ENCODE peak calls at places on chromosomes 11 and 22, in four cellular contexts. Y is right lobe of liver, O is small intestine, B is dorsolateral prefrontal cortex. A is an unnamed sample.
A peak's percentile ranks its signal among the peaks of the same experiment; 100 is the strongest.

GRCh38 chr11:66686100-66686785 is 8.6 kb upstream of the RBM4B start:
- DNase-seq in Y (no peak), O (no peak), B (peak; percentile 35), A (no peak)

GRCh38 chr11:9265211-9266131 is at the start of gene DENND5A:
- DNase-seq in Y (peak; percentile 92), O (peak; percentile 49), B (peak; percentile 85), A (peak; percentile 24)

GRCh38 chr11:69814411-69814810 is 4.8 kb downstream of the FGF3 start:
- DNase-seq in B (no peak), Y (no peak), O (no peak), A (no peak)

GRCh38 chr22:25161017-25161915 is 38.4 kb upstream of the CRYBB3 start:
- DNase-seq in Y (no peak), B (no peak), O (no peak), A (no peak)

GRCh38 chr22:44566911-44567310 is 68.9 kb upstream of the RTL6 start:
- DNase-seq in B (peak; percentile 31), Y (no peak), O (no peak), A (no peak)

GRCh38 chr11:114281388-114281956 is 14.7 kb upstream of the NNMT start:
- DNase-seq in Y (no peak), O (no peak), B (no peak), A (no peak)

GRCh38 chr22:30968015-30968923 is at the start of gene MORC2:
- DNase-seq in B (no peak), Y (peak; percentile 76), O (peak; percentile 73), A (no peak)

GRCh38 chr11:42770444-42771065 is 541.2 kb upstream of the API5 start:
- DNase-seq in B (no peak), O (peak; percentile 33), Y (no peak), A (no peak)

GRCh38 chr11:109914038-109914437 is 179.2 kb upstream of the ZC3H12C start:
- DNase-seq in Y (no peak), O (no peak), B (no peak), A (no peak)

DNA sequence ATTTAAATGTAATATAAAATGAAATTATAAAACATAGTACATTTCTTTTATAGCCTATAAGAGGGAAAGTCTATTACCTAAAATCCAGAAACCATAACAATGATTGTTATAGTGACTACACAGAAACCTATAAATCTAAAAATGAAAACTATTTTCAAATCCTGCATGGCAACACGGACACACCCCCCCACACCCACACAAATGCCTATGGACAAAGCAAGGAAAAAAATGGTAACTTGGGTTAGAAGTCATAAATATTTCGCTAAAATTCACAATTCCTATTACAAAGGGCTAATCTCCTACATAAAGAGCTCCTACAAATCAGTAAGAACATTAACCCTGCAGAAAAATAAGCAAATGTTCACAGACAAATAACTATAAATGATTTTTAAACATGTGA is 56.4 kb downstream of the GAB2 start:
- DNase-seq in Y (no peak), O (no peak), B (no peak), A (no peak)
- H3K27ac ChIP-seq in Y (no peak overlapping the region), O (no peak overlapping the region), B (no peak overlapping the region), A (no peak overlapping the region)

GRCh38 chr11:96130061-96130460 is 206.2 kb upstream of the MTMR2 start:
- DNase-seq in B (no peak), Y (no peak), O (no peak), A (no peak)

GRCh38 chr11:96137357-96137756 is 205.6 kb downstream of the MAML2 start:
- DNase-seq in Y (no peak), B (no peak), O (no peak), A (no peak)

GRCh38 chr11:96136623-96137313 is 206.2 kb downstream of the MAML2 start:
- DNase-seq in O (no peak), Y (no peak), B (no peak), A (no peak)

GRCh38 chr11:96132437-96132836 is 208.5 kb upstream of the MTMR2 start:
- DNase-seq in O (no peak), B (no peak), Y (no peak), A (no peak)

GRCh38 chr11:96134622-96135021 is 208.4 kb downstream of the MAML2 start:
- DNase-seq in Y (no peak), O (peak; percentile 49), B (no peak), A (no peak)
- H3K27ac ChIP-seq in Y (no peak overlapping the region), O (peak overlapping the region; percentile 45), B (no peak overlapping the region), A (no peak overlapping the region)

GRCh38 chr11:128045094-128045725 is 542.1 kb downstream of the ETS1 start:
- DNase-seq in Y (no peak), O (no peak), B (no peak), A (no peak)

GRCh38 chr11:128047026-128047425 is 540.3 kb downstream of the ETS1 start:
- DNase-seq in B (no peak), O (no peak), Y (no peak), A (no peak)

GRCh38 chr11:128052912-128053641 is 534.3 kb downstream of the ETS1 start:
- DNase-seq in Y (no peak), B (no peak), O (peak; percentile 41), A (peak; percentile 43)

GRCh38 chr11:128042290-128042751 is 545.0 kb downstream of the ETS1 start:
- DNase-seq in B (no peak), O (no peak), Y (no peak), A (peak; percentile 15)

GRCh38 chr11:128048121-128048520 is 539.2 kb downstream of the ETS1 start:
- DNase-seq in B (no peak), Y (no peak), O (no peak), A (no peak)
- H3K27ac ChIP-seq in B (no peak overlapping the region), Y (no peak overlapping the region), O (no peak overlapping the region), A (no peak overlapping the region)

GRCh38 chr11:61032824-61033223 is 61.3 kb downstream of the CD6 start:
- DNase-seq in B (no peak), Y (no peak), O (no peak), A (no peak)
- H3K27ac ChIP-seq in B (no peak overlapping the region), Y (no peak overlapping the region), O (no peak overlapping the region), A (no peak overlapping the region)

DNA sequence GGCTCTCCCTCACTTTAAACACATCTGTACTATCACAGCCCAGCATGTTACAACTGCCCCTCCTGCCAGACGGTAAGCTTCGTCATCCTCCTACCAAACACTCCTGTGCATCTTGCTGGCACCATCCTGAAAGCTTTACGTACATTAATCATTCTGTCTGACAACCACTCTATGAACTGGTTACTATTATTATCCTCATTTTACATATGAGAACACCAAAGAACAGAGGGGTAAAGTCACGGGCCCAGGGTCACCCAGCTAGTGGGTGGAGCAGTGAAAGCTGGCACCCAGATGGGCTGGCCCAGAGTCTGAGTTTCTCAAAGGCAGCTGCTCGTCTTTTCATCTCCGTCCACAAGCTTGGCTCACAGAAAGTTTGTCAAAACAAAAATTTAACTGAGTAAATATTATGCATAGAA is 9.6 kb downstream of the PLA2G6 start:
- DNase-seq in B (no peak), O (no peak), Y (no peak), A (no peak)
- H3K27ac ChIP-seq in B (no peak overlapping the region), O (no peak overlapping the region), Y (peak overlapping the region; percentile 67), A (no peak overlapping the region)

GRCh38 chr11:12185914-12186313 is 75.5 kb downstream of the MICAL2 start:
- DNase-seq in Y (no peak), O (no peak), B (no peak), A (no peak)

GRCh38 chr11:12185106-12185690 is 74.8 kb downstream of the MICAL2 start:
- DNase-seq in B (no peak), Y (no peak), O (no peak), A (no peak)

GRCh38 chr11:12182650-12183511 is 72.5 kb downstream of the MICAL2 start:
- DNase-seq in Y (no peak), O (no peak), B (no peak), A (no peak)

GRCh38 chr11:12183827-12184620 is 73.6 kb downstream of the MICAL2 start:
- DNase-seq in B (no peak), Y (no peak), O (no peak), A (no peak)

GRCh38 chr11:12184696-12185095 is 74.3 kb downstream of the MICAL2 start:
- DNase-seq in B (no peak), O (no peak), Y (no peak), A (no peak)
- H3K27ac ChIP-seq in B (no peak overlapping the region), O (no peak overlapping the region), Y (no peak overlapping the region), A (no peak overlapping the region)

DNA sequence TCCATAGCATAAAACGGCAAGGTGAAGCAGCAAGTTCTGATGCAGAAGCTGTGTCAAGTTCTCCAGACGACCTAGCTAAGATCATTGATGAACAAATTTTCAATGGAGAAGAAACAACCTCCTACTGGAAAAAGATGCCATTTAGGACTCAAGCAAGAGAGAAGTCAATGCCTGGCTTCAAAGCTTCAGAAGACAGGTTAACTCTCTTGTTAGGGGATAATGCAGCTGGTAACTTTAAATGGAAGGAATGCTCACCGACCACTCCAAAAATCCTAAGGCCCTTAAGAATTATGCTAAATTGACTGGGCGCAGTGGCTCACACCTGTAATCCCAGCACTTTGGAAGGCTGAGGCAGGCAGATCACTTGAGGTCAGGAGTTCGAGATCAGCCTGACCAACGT is 31.3 kb downstream of the CLTCL1 start:
- DNase-seq in B (no peak), Y (no peak), O (no peak), A (no peak)
- H3K27ac ChIP-seq in B (no peak overlapping the region), Y (peak overlapping the region; percentile 44), O (peak overlapping the region; percentile 23), A (no peak overlapping the region)

DNA sequence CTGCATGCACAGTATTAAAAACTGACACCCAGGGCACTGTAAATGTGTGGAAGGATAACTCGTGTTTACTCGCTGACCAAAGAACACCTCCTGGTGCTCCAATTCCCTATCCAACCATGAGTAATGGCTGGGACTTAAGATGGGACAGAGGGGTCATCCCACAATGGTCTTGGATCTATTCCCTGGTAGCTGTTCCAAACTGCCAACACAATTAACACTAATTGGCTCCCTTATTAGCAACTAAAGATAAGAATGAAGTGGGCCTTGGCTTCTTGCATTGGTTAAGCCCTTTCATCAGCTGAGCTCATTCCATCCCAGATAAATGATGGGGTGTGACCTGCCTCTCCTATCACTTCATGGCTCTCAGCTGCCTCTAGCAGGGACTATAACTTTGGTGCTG is 1.5 kb upstream of the SIK3 start:
- DNase-seq in B (no peak), Y (no peak), O (peak; percentile 55), A (no peak)
- H3K27ac ChIP-seq in B (peak overlapping the region; percentile 95), Y (peak overlapping the region; percentile 100), O (peak overlapping the region; percentile 90), A (no peak overlapping the region)